ENCODE peak calls at places on chromosomes 2 and 18, in four cellular contexts. G is naive thymus-derived CD4-positive, alpha-beta T cell; Y is heart right ventricle; E is nucleus accumbens. Z is an unnamed sample.

GRCh38 chr2:237685408-237685807 is 58.0 kb downstream of the LRRFIP1 start:
- DNase-seq in E (no peak), G (no peak), Y (no peak), Z (no peak)

GRCh38 chr18:23284629-23285028 is 149.3 kb downstream of the CABLES1 start:
- DNase-seq in Y (no peak), E (no peak), G (no peak), Z (no peak)

GRCh38 chr18:31513189-31513907 is 15.4 kb downstream of the DSG2 start:
- DNase-seq in E (no peak), Y (no peak), G (no peak), Z (peak; percentile 48)

GRCh38 chr2:171703574-171704347 is 16.5 kb downstream of the DYNC1I2 start:
- DNase-seq in G (peak; percentile 21), E (no peak), Y (no peak), Z (peak; percentile 56)

GRCh38 chr2:168181825-168182224 is 65.6 kb downstream of the STK39 start:
- DNase-seq in E (no peak), Y (no peak), G (no peak), Z (no peak)

GRCh38 chr2:197871780-197872456 is 67.5 kb downstream of the PLCL1 start:
- DNase-seq in E (no peak), Y (no peak), G (no peak), Z (no peak)

GRCh38 chr2:133303150-133303549 is 265.1 kb downstream of the NCKAP5 start:
- DNase-seq in Y (no peak), E (no peak), G (no peak), Z (peak; percentile 90)

GRCh38 chr18:64037812-64038414 is 68.0 kb downstream of the SERPINB8 start:
- DNase-seq in Y (no peak), E (no peak), G (peak; percentile 5), Z (peak; percentile 11)

GRCh38 chr2:66495788-66496640 is 61.1 kb downstream of the MEIS1 start:
- DNase-seq in G (no peak), E (no peak), Y (peak; percentile 44), Z (peak; percentile 96)

GRCh38 chr2:231951452-231951851 is 10.1 kb upstream of the DIS3L2 start:
- DNase-seq in G (no peak), Y (no peak), E (no peak), Z (no peak)

GRCh38 chr2:200477667-200478121 is 32.2 kb downstream of the KCTD18 start:
- DNase-seq in Y (peak; percentile 81), E (peak; percentile 46), G (no peak), Z (no peak)

GRCh38 chr2:238203104-238203972 is at the start of gene ILKAP:
- DNase-seq in G (peak; percentile 90), Y (peak; percentile 87), E (peak; percentile 79), Z (peak; percentile 71)

GRCh38 chr2:192035731-192036442 is 158.8 kb downstream of the TMEFF2 start:
- DNase-seq in G (no peak), E (no peak), Y (no peak), Z (peak; percentile 76)

GRCh38 chr2:127526940-127527804 is 883 bp upstream of the IWS1 start:
- DNase-seq in Y (no peak), E (no peak), G (no peak), Z (no peak)

GRCh38 chr2:176115883-176116813 is at the start of gene HOXD10:
- DNase-seq in E (no peak), Y (no peak), G (no peak), Z (no peak)

GRCh38 chr18:11989966-11990380 is 8.7 kb downstream of the IMPA2 start:
- DNase-seq in E (no peak), Y (no peak), G (no peak), Z (no peak)

GRCh38 chr2:167616997-167617396 is 630.4 kb downstream of the STK39 start:
- DNase-seq in Y (no peak), G (no peak), E (no peak), Z (no peak)

GRCh38 chr18:55314031-55314430 is 274.0 kb downstream of the TCF4 start:
- DNase-seq in Y (no peak), E (no peak), G (no peak), Z (no peak)

GRCh38 chr2:71742953-71743601 is 289.7 kb downstream of the DYSF start:
- DNase-seq in Y (peak; percentile 66), E (no peak), G (no peak), Z (peak; percentile 86)

Z was measured in IMR-90.